ENCODE peak calls at places on chromosomes 6 and 20, in four cellular contexts. X, I, O and J are unnamed samples.

GRCh38 chr20:21048841-21049273 is 57.3 kb downstream of the LINC00237 start:
- DNase-seq in X (peak; percentile 6), I (no peak), O (peak; percentile 20), J (peak; percentile 79)

GRCh38 chr6:34273242-34273805 is 24.5 kb upstream of the SMIM29 start:
- DNase-seq in X (peak; percentile 82), I (peak; percentile 72), O (no peak), J (no peak)

GRCh38 chr6:72425003-72425681 is 196.7 kb upstream of the KCNQ5 start:
- DNase-seq in X (peak; percentile 44), I (no peak), O (no peak), J (no peak)

GRCh38 chr6:27617700-27618689 is 145.1 kb upstream of the ZNF184 start:
- DNase-seq in X (peak; percentile 70), I (no peak), O (no peak), J (peak; percentile 61)

GRCh38 chr20:34708621-34709043 is 4.5 kb downstream of the TP53INP2 start:
- DNase-seq in X (peak; percentile 48), I (peak; percentile 77), O (peak; percentile 49), J (peak; percentile 64)

GRCh38 chr20:41141153-41141815 is 3.9 kb downstream of the PLCG1 start:
- DNase-seq in X (peak; percentile 51), I (peak; percentile 63), O (no peak), J (no peak)

GRCh38 chr6:12262236-12263061 is 27.7 kb upstream of the EDN1 start:
- DNase-seq in X (no peak), I (no peak), O (no peak), J (no peak)

GRCh38 chr6:152981989-152982767 is 663 bp downstream of the FBXO5 start:
- DNase-seq in X (no peak), I (no peak), O (no peak), J (peak; percentile 29)

GRCh38 chr6:36844232-36845170 is 5.3 kb upstream of the CPNE5 start:
- DNase-seq in X (no peak), I (no peak), O (no peak), J (no peak)

GRCh38 chr20:44526129-44526528 is 4.3 kb upstream of the SERINC3 start:
- DNase-seq in X (peak; percentile 41), I (no peak), O (no peak), J (peak; percentile 60)

GRCh38 chr6:28896505-28897392 is 27.0 kb downstream of the TRIM27 start:
- DNase-seq in X (peak; percentile 68), I (peak; percentile 79), O (peak; percentile 47), J (peak; percentile 61)

GRCh38 chr20:35237486-35237885 is 11.0 kb downstream of the MMP24 start:
- DNase-seq in X (no peak), I (no peak), O (no peak), J (no peak)

GRCh38 chr6:56677559-56677958 is 34.9 kb upstream of the DST start:
- DNase-seq in X (peak; percentile 34), I (no peak), O (no peak), J (no peak)

GRCh38 chr6:136607932-136608772 is 57.9 kb upstream of the MAP7 start:
- DNase-seq in X (peak; percentile 67), I (peak; percentile 73), O (peak; percentile 73), J (peak; percentile 87)

GRCh38 chr20:19907326-19908056 is 109.7 kb upstream of the NAA20 start:
- DNase-seq in X (peak; percentile 45), I (no peak), O (no peak), J (no peak)

GRCh38 chr6:82870582-82871172 is 195.0 kb downstream of the UBE3D start:
- DNase-seq in X (no peak), I (no peak), O (no peak), J (no peak)

GRCh38 chr6:42367353-42368011 is 84.2 kb downstream of the TRERF1 start:
- DNase-seq in X (no peak), I (no peak), O (no peak), J (no peak)

GRCh38 chr6:114764866-114765265 is 422.0 kb upstream of the HS3ST5 start:
- DNase-seq in X (no peak), I (no peak), O (no peak), J (no peak)

GRCh38 chr20:54219751-54220426 is 12.0 kb downstream of the PFDN4 start:
- DNase-seq in X (peak; percentile 73), I (no peak), O (no peak), J (no peak)
- TF ChIP-seq CTCF in X (peak; percentile 58), I (peak; percentile 32), O (peak; percentile 36), J (peak; percentile 70)

DNA sequence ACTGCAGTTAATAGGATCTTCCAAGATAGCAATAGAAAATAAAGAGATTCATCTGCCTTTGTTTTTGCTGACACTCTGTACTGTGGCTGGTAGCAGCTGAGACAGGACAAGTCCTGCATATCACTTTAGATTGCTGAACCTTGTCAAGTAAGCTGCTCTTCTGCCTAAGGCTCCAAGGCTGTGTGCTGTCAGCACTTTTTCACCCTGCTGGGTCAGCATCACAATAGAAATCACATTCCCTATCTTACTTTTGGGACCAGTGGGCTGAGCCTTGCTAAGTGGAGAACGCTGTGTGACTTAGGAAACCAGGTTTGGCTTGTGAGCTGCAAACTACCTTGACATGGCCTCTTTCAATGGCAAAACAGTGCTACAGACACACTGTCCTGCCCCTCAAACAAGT is 263.9 kb downstream of the FRK start:
- DNase-seq in X (no peak), I (no peak), O (no peak), J (peak; percentile 49)
- TF ChIP-seq CTCF in X (no peak), I (no peak), O (no peak), J (no peak)

DNA sequence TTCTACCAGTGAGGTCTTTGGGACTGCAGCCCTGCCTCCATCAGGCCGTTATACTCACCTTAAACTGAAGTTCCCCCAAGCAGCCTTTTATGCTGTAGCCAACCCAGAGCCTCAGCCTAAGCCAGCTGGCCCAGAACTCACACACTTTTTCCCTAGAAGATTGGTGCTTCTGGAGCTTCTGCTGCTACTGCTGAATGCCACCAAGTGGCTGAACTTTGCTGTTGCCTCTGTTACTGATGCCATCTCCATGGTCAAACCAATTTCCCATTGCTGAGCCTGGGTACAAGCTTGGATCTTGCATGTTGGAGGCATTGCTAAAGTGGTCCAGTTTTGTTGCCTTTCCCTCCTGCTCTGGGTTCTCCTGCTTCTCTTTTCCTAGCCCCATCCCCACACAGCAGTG is 15.0 kb upstream of the TBX18 start:
- DNase-seq in X (no peak), I (no peak), O (no peak), J (peak; percentile 32)
- TF ChIP-seq CTCF in X (no peak), I (no peak), O (no peak), J (peak; percentile 33)

GRCh38 chr6:87472525-87473418 is at the start of gene SLC35A1:
- DNase-seq in X (peak; percentile 86), I (peak; percentile 92), O (peak; percentile 79), J (peak; percentile 82)
- TF ChIP-seq CTCF in X (peak; percentile 20), I (peak; percentile 36), O (no peak), J (no peak)

GRCh38 chr20:1308702-1309095 is 20.2 kb downstream of the SDCBP2 start:
- DNase-seq in X (no peak), I (no peak), O (no peak), J (no peak)

GRCh38 chr20:1310087-1310486 is 18.9 kb downstream of the SDCBP2 start:
- DNase-seq in X (no peak), I (no peak), O (no peak), J (no peak)

GRCh38 chr20:1312308-1312707 is 16.6 kb downstream of the SDCBP2 start:
- DNase-seq in X (no peak), I (no peak), O (no peak), J (no peak)

GRCh38 chr20:1309439-1309847 is 19.5 kb downstream of the SDCBP2 start:
- DNase-seq in X (no peak), I (no peak), O (no peak), J (peak; percentile 50)

DNA sequence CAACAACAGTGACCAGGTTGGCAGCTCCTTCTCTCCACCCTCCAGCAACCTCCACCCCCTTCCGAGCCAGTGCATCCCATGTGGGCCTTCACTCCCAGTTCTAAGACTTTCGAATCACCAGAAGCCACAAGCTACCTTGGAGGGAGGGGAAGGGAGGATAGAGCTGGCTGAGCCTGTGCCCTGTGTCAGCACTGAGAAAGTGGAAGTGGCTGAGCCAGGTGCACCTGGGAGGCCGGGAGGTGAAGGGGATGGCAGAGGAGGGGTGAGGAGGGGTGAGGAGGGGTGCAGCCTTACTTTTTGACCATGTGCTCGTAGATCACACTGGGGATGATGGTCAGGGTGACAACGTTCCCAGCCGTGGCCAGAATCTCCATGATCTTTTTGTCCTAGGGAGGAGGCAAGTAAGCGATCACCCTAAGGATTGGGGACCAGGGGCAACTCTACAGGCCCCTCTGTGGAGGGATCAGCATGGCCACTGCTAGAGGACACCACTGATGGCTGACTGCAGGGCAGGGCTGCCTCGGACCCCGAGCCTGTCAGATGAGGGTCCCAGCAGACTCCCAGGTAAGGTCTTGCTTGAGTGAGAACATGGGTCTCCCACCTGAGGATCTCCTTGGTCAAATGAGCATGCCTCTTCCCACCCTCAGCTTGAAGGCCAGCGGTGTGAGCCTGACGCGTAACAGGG is 18.3 kb downstream of the SDCBP2 start:
- DNase-seq in X (no peak), I (no peak), O (no peak), J (no peak)
- TF ChIP-seq CTCF in X (no peak), I (no peak), O (no peak), J (no peak)

DNA sequence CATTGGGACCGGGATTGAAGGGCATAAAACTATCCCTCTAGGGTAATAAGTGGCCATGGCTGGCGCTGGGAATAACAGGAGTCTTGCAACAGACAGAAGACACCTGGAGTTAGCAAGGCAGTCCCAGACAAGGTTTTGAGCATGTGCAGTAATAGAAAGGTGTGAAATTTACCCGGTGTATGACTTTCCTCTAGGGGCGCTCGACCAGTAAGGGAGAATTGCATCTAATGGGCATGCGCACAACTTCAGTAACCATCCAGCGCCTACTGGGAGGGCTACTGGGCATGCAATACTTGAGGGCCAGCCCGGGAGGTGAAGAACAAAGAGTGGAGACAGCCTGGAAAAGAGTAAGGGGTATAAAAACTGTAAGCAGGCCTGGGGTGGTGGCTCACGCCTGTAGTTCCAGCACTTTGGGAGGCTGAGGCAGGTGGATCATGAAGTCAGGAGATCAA is 32.7 kb downstream of the SERPINB6 start:
- DNase-seq in X (no peak), I (no peak), O (no peak), J (no peak)
- TF ChIP-seq CTCF in X (peak; percentile 20), I (no peak), O (no peak), J (peak; percentile 49)

GRCh38 chr6:108285381-108285780 is 9.5 kb upstream of the AFG1L start:
- DNase-seq in X (no peak), I (no peak), O (no peak), J (no peak)
- TF ChIP-seq CTCF in X (no peak), I (no peak), O (no peak), J (no peak)

DNA sequence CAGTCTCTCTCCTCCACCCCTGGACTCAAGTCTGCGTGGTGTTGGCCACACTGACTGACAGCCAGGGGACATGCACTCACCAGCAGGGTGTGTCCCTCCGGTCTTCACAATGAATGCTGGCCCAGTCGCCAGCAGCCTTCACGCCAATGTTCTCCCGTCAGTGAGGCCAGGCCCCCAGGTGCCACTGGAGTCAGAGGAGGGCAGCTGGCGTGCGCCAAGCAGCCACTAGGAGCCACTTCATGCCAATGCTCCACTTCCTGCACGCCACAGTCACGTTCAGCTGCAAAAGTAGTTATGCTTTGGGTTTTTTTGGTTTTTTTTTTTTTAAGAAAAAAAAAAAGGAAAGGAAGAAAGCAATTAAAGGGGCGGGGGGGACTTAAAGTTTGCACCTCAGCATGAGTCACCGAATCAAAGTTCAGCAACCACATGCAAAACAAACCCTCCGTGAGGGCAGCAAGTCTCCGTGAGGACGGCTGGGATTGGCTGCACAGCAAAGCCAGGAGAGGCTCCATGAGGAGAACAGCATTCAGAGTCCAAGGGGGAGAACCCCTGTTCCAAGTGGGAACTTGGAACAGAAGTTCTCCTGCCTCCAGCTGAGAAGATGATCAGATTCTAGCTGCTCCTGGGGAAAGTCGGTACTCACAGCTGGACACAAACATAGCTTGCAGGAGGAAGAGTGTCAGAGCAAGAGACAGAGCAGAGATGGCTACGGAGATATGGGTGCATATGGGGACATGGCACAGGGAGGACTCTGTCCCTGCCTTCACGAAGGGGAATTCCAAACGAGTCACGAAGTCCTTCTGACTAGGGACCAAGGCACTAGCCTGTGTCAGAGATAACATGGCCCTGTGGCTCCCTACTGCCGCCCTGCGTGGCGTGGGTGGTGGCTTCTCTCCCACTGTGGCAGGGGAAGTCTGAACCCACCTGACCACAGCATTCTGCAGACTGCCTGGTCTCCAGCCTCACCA is at the start of gene ZC3H12D:
- DNase-seq in X (peak; percentile 28), I (peak; percentile 73), O (peak; percentile 76), J (peak; percentile 59)
- TF ChIP-seq CTCF in X (peak; percentile 7), I (no peak), O (peak; percentile 76), J (no peak)